ENCODE peak calls at places on chromosome 19, in four cellular contexts. F is thoracic aorta, T is aorta, M is stomach. W is an unnamed sample.

GRCh38 chr19:3984584-3984907 is 717 bp downstream of the EEF2 start:
- DNase-seq in F (no peak), T (no peak), M (no peak), W (no peak)

GRCh38 chr19:38551450-38551813 is 66.3 kb downstream of the MAP4K1 start:
- DNase-seq in F (no peak), T (no peak), M (no peak), W (no peak)

GRCh38 chr19:5684694-5685430 is 4.0 kb downstream of the HSD11B1L start:
- DNase-seq in F (no peak), T (no peak), M (no peak), W (no peak)

GRCh38 chr19:55087542-55087935 is 11.9 kb downstream of the EPS8L1 start:
- DNase-seq in F (no peak), T (no peak), M (no peak), W (no peak)

GRCh38 chr19:5131031-5131865 is 162.3 kb downstream of the KDM4B start:
- DNase-seq in F (no peak), T (no peak), M (no peak), W (no peak)

GRCh38 chr19:45515081-45515624 is 7.9 kb downstream of the VASP start:
- DNase-seq in F (no peak), T (no peak), M (no peak), W (no peak)

GRCh38 chr19:8609210-8610040 is 1.1 kb downstream of the ADAMTS10 start:
- DNase-seq in F (peak; percentile 51), T (peak; percentile 89), M (peak; percentile 30), W (no peak)

GRCh38 chr19:46786236-46787039 is 2.0 kb downstream of the SLC1A5 start:
- DNase-seq in F (no peak), T (peak; percentile 86), M (peak; percentile 67), W (peak; percentile 66)

GRCh38 chr19:15631817-15632216 is 8.9 kb upstream of the CYP4F3 start:
- DNase-seq in F (no peak), T (no peak), M (no peak), W (no peak)

GRCh38 chr19:6350688-6351087 is 10.6 kb upstream of the CLPP start:
- DNase-seq in F (no peak), T (no peak), M (no peak), W (no peak)

GRCh38 chr19:12720851-12721655 is 2.7 kb downstream of the TNPO2 start:
- DNase-seq in F (no peak), T (peak; percentile 78), M (no peak), W (no peak)

GRCh38 chr19:29680937-29681336 is 15.7 kb downstream of the PLEKHF1 start:
- DNase-seq in F (no peak), T (no peak), M (no peak), W (no peak)

GRCh38 chr19:5343848-5344247 is 3.2 kb upstream of the PTPRS start:
- DNase-seq in F (no peak), T (no peak), M (no peak), W (peak; percentile 13)

GRCh38 chr19:45558399-45558878 is 26.2 kb downstream of the OPA3 start:
- DNase-seq in F (no peak), T (no peak), M (peak; percentile 56), W (no peak)

GRCh38 chr19:28170066-28170465 is 1042.9 kb downstream of the UQCRFS1 start:
- DNase-seq in F (no peak), T (no peak), M (no peak), W (no peak)

GRCh38 chr19:4052993-4053422 is 13.7 kb downstream of the ZBTB7A start:
- DNase-seq in F (no peak), T (no peak), M (no peak), W (no peak)

GRCh38 chr19:47509973-47510372 is 4.9 kb downstream of the NAPA start:
- DNase-seq in F (peak; percentile 40), T (peak; percentile 86), M (peak; percentile 67), W (no peak)

GRCh38 chr19:48596679-48597465 is 9.7 kb upstream of the SPACA4 start:
- DNase-seq in F (no peak), T (no peak), M (no peak), W (no peak)

GRCh38 chr19:43743059-43743458 is 11.7 kb downstream of the SMG9 start:
- DNase-seq in F (no peak), T (no peak), M (no peak), W (no peak)

GRCh38 chr19:47112166-47112663 is 1.4 kb downstream of the ZC3H4 start:
- DNase-seq in F (no peak), T (peak; percentile 94), M (peak; percentile 83), W (peak; percentile 67)

GRCh38 chr19:35031072-35031881 is 1.0 kb downstream of the SCN1B start:
- DNase-seq in F (no peak), T (no peak), M (no peak), W (no peak)

GRCh38 chr19:5593963-5594255 is 26.2 kb upstream of the TINCR start:
- DNase-seq in F (no peak), T (no peak), M (no peak), W (no peak)

GRCh38 chr19:46772170-46773017 is 16.0 kb downstream of the SLC1A5 start:
- DNase-seq in F (no peak), T (no peak), M (no peak), W (no peak)

GRCh38 chr19:23698711-23699520 is 11.9 kb upstream of the ZNF675 start:
- DNase-seq in F (no peak), T (no peak), M (peak; percentile 27), W (no peak)

GRCh38 chr19:16266586-16266942 is 58.1 kb upstream of the KLF2 start:
- DNase-seq in F (no peak), T (no peak), M (no peak), W (no peak)

GRCh38 chr19:34165295-34165738 is 7.0 kb upstream of the LSM14A start:
- DNase-seq in F (no peak), T (no peak), M (no peak), W (no peak)

GRCh38 chr19:12194827-12195500 is 32.1 kb downstream of the ZNF136 start:
- DNase-seq in F (peak; percentile 38), T (peak; percentile 88), M (peak; percentile 90), W (peak; percentile 8)

GRCh38 chr19:351976-352625 is 7.5 kb upstream of the MIER2 start:
- DNase-seq in F (no peak), T (peak; percentile 66), M (no peak), W (no peak)

GRCh38 chr19:2394054-2394668 is 33.2 kb downstream of the TIMM13 start:
- DNase-seq in F (no peak), T (no peak), M (no peak), W (no peak)

GRCh38 chr19:15936950-15937349 is 2.6 kb upstream of the CYP4F11 start:
- DNase-seq in F (no peak), T (no peak), M (no peak), W (no peak)

GRCh38 chr19:14979498-14980255 is at the start of gene SLC1A6:
- DNase-seq in F (no peak), T (no peak), M (no peak), W (no peak)

GRCh38 chr19:441213-441823 is 19.5 kb downstream of the SHC2 start:
- DNase-seq in F (no peak), T (no peak), M (no peak), W (no peak)

GRCh38 chr19:30112666-30113065 is 170.6 kb downstream of the URI1 start:
- DNase-seq in F (no peak), T (peak; percentile 31), M (no peak), W (no peak)

GRCh38 chr19:32373614-32374295 is 28.3 kb downstream of the ZNF507 start:
- DNase-seq in F (peak; percentile 15), T (no peak), M (peak; percentile 27), W (peak; percentile 97)

GRCh38 chr19:47445937-47446402 is 25.7 kb downstream of the SLC8A2 start:
- DNase-seq in F (no peak), T (peak; percentile 86), M (peak; percentile 43), W (no peak)

GRCh38 chr19:46386151-46386550 is 27.2 kb downstream of the CCDC8 start:
- DNase-seq in F (no peak), T (peak; percentile 41), M (no peak), W (no peak)

GRCh38 chr19:1882089-1882785 is 3.1 kb downstream of the ABHD17A start:
- DNase-seq in F (no peak), T (no peak), M (no peak), W (no peak)

GRCh38 chr19:15268192-15268927 is 36.1 kb upstream of the EPHX3 start:
- DNase-seq in F (no peak), T (no peak), M (no peak), W (no peak)

GRCh38 chr19:2015611-2015950 is at the start of gene BTBD2:
- DNase-seq in F (no peak), T (no peak), M (peak; percentile 41), W (peak; percentile 73)

GRCh38 chr19:15526408-15526807 is 18.1 kb downstream of the CYP4F22 start:
- DNase-seq in F (no peak), T (no peak), M (no peak), W (no peak)

GRCh38 chr19:51146751-51147150 is 4.7 kb downstream of the SIGLEC7 start:
- DNase-seq in F (no peak), T (no peak), M (no peak), W (no peak)
- H3K27me3 ChIP-seq in F (no peaks in the 10 kb centered on the region), T (no peaks in the 10 kb centered on the region), M (peaks cover 22% of the 10 kb centered on the region), W (peaks cover 2% of the 10 kb centered on the region)

DNA sequence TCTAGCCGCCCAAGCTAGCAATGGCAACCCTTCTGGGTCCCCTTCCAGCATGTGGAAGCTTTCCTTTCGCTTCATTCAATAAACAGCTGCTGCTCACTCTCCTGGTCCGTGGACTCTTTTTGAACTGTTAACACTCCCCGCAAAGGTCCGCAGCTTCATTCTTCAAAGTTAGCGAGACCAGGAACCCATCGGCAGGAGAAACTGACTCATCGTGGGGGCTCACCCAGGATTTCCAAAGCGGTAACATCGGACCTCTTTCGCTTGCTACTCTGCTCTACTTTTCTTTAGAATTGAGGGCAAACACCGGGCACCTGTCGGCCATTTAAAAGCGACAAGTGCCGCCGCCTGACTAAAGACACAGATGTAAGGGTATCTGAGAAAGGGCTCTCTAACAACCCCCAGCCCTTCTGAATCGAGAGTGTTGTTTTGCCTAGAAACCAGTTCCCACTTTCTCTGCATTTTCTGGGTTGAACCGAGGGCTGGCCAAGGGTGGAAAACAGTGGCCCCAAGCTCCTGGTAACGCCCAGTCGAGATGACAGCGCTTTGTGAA is 5.8 kb downstream of the UBA52 start:
- DNase-seq in F (no peak), T (no peak), M (no peak), W (no peak)
- H3K4me3 ChIP-seq in F (no peak overlapping the region), T (no peak overlapping the region), M (no peak overlapping the region), W (no peak overlapping the region)

GRCh38 chr19:49983645-49984229 is 22.8 kb upstream of the SIGLEC11 start:
- DNase-seq in F (peak; percentile 38), T (peak; percentile 85), M (peak; percentile 67), W (no peak)
- H3K27ac ChIP-seq in F (no peak overlapping the region), T (no peak overlapping the region), M (no peak overlapping the region), W (no peak overlapping the region)

DNA sequence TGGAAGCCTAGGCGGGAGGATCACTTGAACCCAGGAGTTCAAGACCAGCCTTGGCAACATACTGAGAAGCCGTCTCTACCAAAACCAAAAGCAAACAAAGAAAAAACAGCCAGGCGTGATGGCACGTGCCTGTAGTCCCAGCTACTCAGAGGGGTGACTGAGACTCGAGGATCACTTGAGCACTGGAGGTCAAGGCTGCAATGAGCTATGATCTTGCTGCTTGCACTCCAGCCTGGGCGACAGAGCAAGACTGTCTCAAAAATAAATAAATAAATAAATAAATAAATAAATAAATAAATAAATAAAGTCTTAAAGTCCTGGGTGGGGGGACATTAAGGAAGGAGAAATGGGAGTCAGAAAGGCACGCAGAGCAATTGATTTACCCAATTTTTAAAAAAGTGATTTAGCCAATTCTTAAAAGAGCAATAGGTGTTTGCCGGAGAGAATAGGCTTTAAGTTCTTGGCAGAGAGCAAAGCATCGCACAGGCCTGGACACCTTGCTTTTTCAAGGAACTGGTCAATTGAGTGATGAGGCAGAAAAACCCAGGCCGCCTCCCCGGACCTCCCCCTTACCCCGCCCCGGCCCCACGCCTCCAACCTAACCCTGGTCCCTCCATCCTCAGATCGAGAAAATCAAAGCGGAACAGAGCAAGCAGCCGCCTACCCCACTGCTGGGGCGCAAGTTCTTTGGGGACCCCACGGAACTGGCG is 9.5 kb upstream of the SHKBP1 start:
- DNase-seq in F (no peak), T (no peak), M (no peak), W (no peak)
- H3K27me3 ChIP-seq in F (peaks cover 6% of the 10 kb centered on the region), T (no peaks in the 10 kb centered on the region), M (peaks cover 59% of the 10 kb centered on the region), W (peaks cover 19% of the 10 kb centered on the region)

W was measured in AG04450.